ENCODE peak calls at places on chromosomes 12 and 14, in ten cellular contexts. U, W, J, G, D, C, P, R, Q and F are unnamed samples. For H3K4me1, the result is how much of the 10 kb centered on the place peaks cover.

GRCh38 chr12:2792670-2793500 is 1.9 kb upstream of the FKBP4 start:
- DNase-seq in D (no peak), W (no peak), J (no peak), P (no peak), C (no peak), U (peak), G (no peak), R (no peak), Q (no peak), F (no peak)

GRCh38 chr12:57864811-57865751 is 18.6 kb upstream of the CTDSP2 start:
- DNase-seq in G (peak), Q (peak), D (peak), P (peak), U (peak), C (peak), J (peak), R (peak), W (peak), F (no peak)

GRCh38 chr14:77181603-77182437 is at the start of gene TMEM63C:
- DNase-seq in Q (no peak), U (peak), P (peak), C (no peak), J (peak), G (no peak), W (no peak), D (peak), R (no peak), F (no peak)

GRCh38 chr12:88493651-88494050 is 86.6 kb downstream of the KITLG start:
- DNase-seq in R (no peak), W (no peak), G (no peak), P (no peak), C (no peak), Q (no peak), D (no peak), J (no peak), U (no peak), F (no peak)

GRCh38 chr12:67520611-67521010 is 127.9 kb upstream of the DYRK2 start:
- DNase-seq in U (no peak), J (no peak), W (no peak), Q (no peak), P (no peak), R (no peak), C (no peak), D (no peak), G (no peak), F (no peak)

GRCh38 chr14:96176811-96177211 is 27.8 kb upstream of the BDKRB2 start:
- DNase-seq in G (peak), Q (no peak), J (no peak), C (peak), W (peak), U (no peak), R (peak), P (no peak), D (no peak), F (no peak)

GRCh38 chr12:19002192-19002591 is 127.3 kb upstream of the PLEKHA5 start:
- DNase-seq in D (no peak), C (no peak), R (no peak), P (no peak), U (no peak), G (no peak), J (no peak), Q (no peak), W (no peak), F (no peak)

GRCh38 chr12:67784831-67785230 is 136.3 kb downstream of the DYRK2 start:
- DNase-seq in G (no peak), R (no peak), U (no peak), Q (no peak), P (no peak), J (no peak), W (no peak), D (no peak), C (no peak), F (no peak)

GRCh38 chr14:105064721-105065143 is 498 bp downstream of the GPR132 start:
- DNase-seq in W (peak), J (peak), C (no peak), R (no peak), D (no peak), P (no peak), Q (peak), U (no peak), G (no peak), F (no peak)

GRCh38 chr12:114405449-114406271 is at the start of gene TBX5:
- DNase-seq in J (no peak), R (no peak), G (no peak), P (no peak), Q (no peak), C (no peak), U (no peak), D (no peak), W (peak), F (no peak)

GRCh38 chr14:34059925-34060746 is 109.3 kb upstream of the EGLN3 start:
- DNase-seq in Q (peak), G (peak), R (peak), W (peak), D (no peak), U (peak), C (peak), J (peak), P (peak), F (peak)

GRCh38 chr12:53267309-53268008 is 640 bp upstream of the ESPL1 start:
- DNase-seq in P (no peak), G (no peak), U (peak), W (no peak), R (no peak), Q (no peak), J (no peak), D (no peak), C (no peak), F (no peak)

GRCh38 chr12:76878045-76878898 is 547 bp downstream of the CSRP2 start:
- DNase-seq in J (no peak), R (no peak), C (peak), D (peak), U (peak), P (peak), G (no peak), Q (no peak), W (no peak), F (peak)

GRCh38 chr14:82422186-82422585 is 888.5 kb upstream of the SEL1L start:
- DNase-seq in U (no peak), C (no peak), W (no peak), D (no peak), P (no peak), G (no peak), J (no peak), R (no peak), Q (no peak), F (no peak)

GRCh38 chr14:88961214-88961613 is 136.8 kb downstream of the TTC8 start:
- DNase-seq in R (no peak), P (no peak), D (no peak), G (no peak), J (no peak), U (no peak), W (no peak), C (no peak), Q (no peak), F (no peak)

GRCh38 chr12:41345071-41345470 is 157.0 kb downstream of the PDZRN4 start:
- DNase-seq in R (no peak), J (no peak), W (no peak), G (no peak), D (no peak), Q (no peak), U (no peak), C (no peak), P (no peak), F (no peak)

GRCh38 chr14:73014105-73014504 is 12.8 kb downstream of the ZFYVE1 start:
- DNase-seq in C (no peak), J (no peak), Q (no peak), P (no peak), D (no peak), U (no peak), W (no peak), R (no peak), G (no peak), F (no peak)

GRCh38 chr14:21440857-21441256 is 15.1 kb downstream of the CHD8 start:
- DNase-seq in U (peak), P (no peak), J (no peak), W (no peak), R (no peak), C (no peak), G (no peak), Q (no peak), D (no peak), F (no peak)

GRCh38 chr14:25150934-25151790 is 101.2 kb upstream of the STXBP6 start:
- DNase-seq in D (peak), G (no peak), P (peak), W (no peak), Q (no peak), U (peak), C (no peak), R (no peak), J (no peak), F (no peak)

GRCh38 chr14:50022661-50023060 is 93.7 kb downstream of the VCPKMT start:
- DNase-seq in J (no peak), U (no peak), P (no peak), D (no peak), G (no peak), C (no peak), Q (no peak), W (no peak), R (no peak), F (no peak)

GRCh38 chr14:23942587-23942986 is 11.0 kb upstream of the DHRS4 start:
- DNase-seq in J (no peak), R (no peak), D (no peak), Q (no peak), G (no peak), C (no peak), U (no peak), W (no peak), P (no peak), F (no peak)

GRCh38 chr12:88202500-88202899 is 60.4 kb downstream of the TMTC3 start:
- DNase-seq in Q (no peak), C (no peak), J (no peak), R (no peak), U (no peak), W (no peak), D (no peak), G (no peak), P (no peak), F (no peak)

GRCh38 chr12:19643635-19644034 is 204.3 kb downstream of the AEBP2 start:
- DNase-seq in J (no peak), U (peak), R (no peak), P (peak), D (peak), Q (no peak), G (no peak), C (peak), W (no peak), F (peak)

GRCh38 chr14:94963051-94963450 is 193.1 kb upstream of the GSC start:
- DNase-seq in D (no peak), R (no peak), G (no peak), C (no peak), W (no peak), Q (no peak), U (no peak), P (no peak), J (no peak), F (peak)

GRCh38 chr12:122823429-122823828 is 11.8 kb upstream of the HIP1R start:
- DNase-seq in J (no peak), U (no peak), G (no peak), R (no peak), P (no peak), D (no peak), W (no peak), Q (no peak), C (no peak), F (no peak)

GRCh38 chr12:131943876-131944275 is 5.9 kb upstream of the EP400 start:
- DNase-seq in Q (peak), W (no peak), C (no peak), P (no peak), G (no peak), U (no peak), J (peak), R (no peak), D (no peak), F (no peak)

GRCh38 chr12:119749666-119750065 is 81.7 kb downstream of the PRKAB1 start:
- DNase-seq in W (no peak), G (no peak), Q (no peak), J (no peak), U (no peak), R (no peak), C (no peak), P (no peak), D (no peak), F (no peak)

GRCh38 chr12:48446372-48446771 is 26.0 kb upstream of the ANP32D start:
- DNase-seq in C (no peak), W (peak), Q (no peak), U (no peak), D (no peak), P (no peak), J (no peak), R (no peak), G (no peak), F (no peak)

GRCh38 chr12:56804169-56804568 is 41.0 kb downstream of the HSD17B6 start:
- DNase-seq in R (no peak), P (no peak), J (no peak), C (no peak), Q (no peak), G (no peak), U (no peak), W (no peak), D (no peak), F (no peak)

GRCh38 chr14:75315143-75315542 is 36.5 kb downstream of the FOS start:
- DNase-seq in P (no peak), W (peak), G (peak), Q (no peak), C (no peak), R (no peak), D (no peak), J (no peak), U (no peak), F (no peak)

GRCh38 chr14:68944162-68944561 is 34.9 kb downstream of the ACTN1 start:
- DNase-seq in G (no peak), U (no peak), R (no peak), W (no peak), Q (no peak), C (no peak), J (no peak), P (no peak), D (no peak), F (no peak)
- H3K4me1 ChIP-seq in G (under half), U (under half), R (half or more), W (half or more), Q (half or more), C (under half), J (under half), P (half or more), D (under half), F (half or more)

DNA sequence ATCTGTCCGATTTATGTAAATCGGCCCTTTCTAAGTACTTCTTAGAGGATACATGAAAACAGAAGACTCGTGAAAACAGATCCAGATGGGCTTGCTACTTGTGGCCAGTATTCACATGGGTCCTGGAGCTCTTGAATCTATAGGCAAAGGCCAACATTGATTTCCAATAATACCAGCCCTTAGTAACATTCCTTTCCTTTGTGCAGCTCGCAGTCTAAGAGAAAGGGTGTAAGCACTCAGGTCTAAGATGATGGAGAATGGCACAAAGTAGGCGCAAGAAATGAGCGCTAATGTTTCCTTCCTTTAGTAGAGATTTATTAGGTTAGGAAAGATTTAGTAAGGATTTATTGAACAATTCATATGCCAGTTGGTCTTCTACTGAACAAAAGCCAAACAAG is 602 bp downstream of the RNU6-8 start:
- DNase-seq in G (no peak), P (no peak), R (no peak), W (no peak), Q (no peak), U (peak), D (no peak), J (no peak), C (no peak), F (no peak)
- H3K4me3 ChIP-seq in G (peak), P (peak), R (peak), W (peak), Q (peak), U (peak), D (peak), J (peak), C (peak), F (peak)

GRCh38 chr12:22477894-22478287 is 66.5 kb downstream of the C2CD5 start:
- DNase-seq in U (no peak), P (no peak), D (no peak), R (no peak), J (no peak), C (no peak), G (no peak), W (no peak), Q (no peak), F (no peak)
- TF ChIP-seq CTCF in U (no peak), P (no peak), D (no peak), R (no peak), J (no peak), C (no peak), G (no peak), W (no peak), Q (no peak), F (no peak)

GRCh38 chr12:14396071-14396470 is 30.6 kb downstream of the ATF7IP start:
- DNase-seq in U (no peak), J (no peak), R (no peak), G (no peak), D (no peak), W (no peak), C (no peak), P (no peak), Q (no peak), F (no peak)

GRCh38 chr12:14395059-14395778 is 29.7 kb downstream of the ATF7IP start:
- DNase-seq in Q (no peak), C (no peak), J (no peak), W (no peak), P (no peak), D (no peak), U (peak), G (no peak), R (no peak), F (no peak)

GRCh38 chr12:14394317-14395058 is 29.0 kb downstream of the ATF7IP start:
- DNase-seq in C (peak), J (no peak), Q (no peak), U (peak), P (peak), R (no peak), G (peak), W (peak), D (peak), F (no peak)

GRCh38 chr12:14390885-14391530 is 25.5 kb downstream of the ATF7IP start:
- DNase-seq in P (no peak), U (no peak), D (no peak), J (no peak), G (no peak), C (no peak), W (no peak), Q (no peak), R (no peak), F (no peak)

DNA sequence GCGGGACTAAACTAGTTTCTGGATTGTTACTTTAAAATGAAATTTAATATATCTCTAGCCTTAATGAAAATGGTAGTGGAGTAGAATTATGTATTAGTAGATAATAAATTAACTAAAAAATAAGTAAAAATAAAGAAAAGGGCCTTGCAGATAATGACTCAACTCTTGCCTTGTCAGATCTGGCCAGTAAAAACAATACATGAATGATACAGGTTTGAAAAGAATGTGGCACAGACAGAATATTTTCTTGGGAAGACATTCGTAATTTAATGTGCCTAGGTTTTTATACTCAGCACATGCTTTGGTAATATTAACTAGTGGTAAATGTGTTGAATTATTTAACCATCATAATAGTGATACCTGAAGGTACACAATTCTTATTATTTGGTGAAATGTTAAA is 28.3 kb downstream of the ATF7IP start:
- DNase-seq in U (no peak), R (no peak), Q (no peak), D (no peak), J (no peak), C (no peak), G (no peak), P (no peak), W (no peak), F (no peak)
- H3K4me1 ChIP-seq in U (under half), R (half or more), Q (under half), D (under half), J (under half), C (under half), G (under half), P (under half), W (half or more), F (half or more)

DNA sequence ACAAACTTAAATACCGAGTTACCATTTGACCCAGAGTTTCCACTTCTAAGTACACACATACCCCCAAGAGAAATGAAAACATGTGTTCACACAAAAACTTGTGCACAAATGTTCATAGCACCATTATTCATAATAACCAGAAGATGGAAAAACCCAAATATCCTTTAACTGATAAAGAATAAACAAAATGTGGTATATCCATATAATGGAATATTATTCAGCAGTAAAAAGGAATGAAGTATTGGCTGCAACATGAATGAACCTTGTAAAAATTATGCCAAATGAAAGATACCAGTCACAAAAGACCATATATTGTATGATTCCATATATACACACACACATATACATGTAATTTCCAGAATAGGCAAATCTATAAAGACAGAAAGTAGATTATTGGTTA is 116.4 kb downstream of the TAOK3 start:
- DNase-seq in J (no peak), D (no peak), U (no peak), P (no peak), W (no peak), G (no peak), C (no peak), Q (no peak), R (no peak), F (no peak)
- H3K4me3 ChIP-seq in J (no peak), D (no peak), U (no peak), P (no peak), W (no peak), G (no peak), C (no peak), Q (no peak), R (no peak), F (no peak)